ENCODE peak calls at places on chromosomes 16 and 17, in eight cellular contexts. X is fibroblast of the conjunctiva, R is anterior cingulate cortex, I is ELF-1, J is coronary artery, O is NB4, P is GM23248, U is lung microvascular endothelial cell. C is an unnamed sample.

GRCh38 chr17:47763913-47764582 is 31.0 kb downstream of the TBX21 start:
- DNase-seq in X (no peak), R (no peak), I (no peak), J (no peak), O (no peak), P (peak), U (no peak), C (no peak)

GRCh38 chr16:46961373-46962353 is 11.8 kb downstream of the DNAJA2 start:
- DNase-seq in X (no peak), R (no peak), I (no peak), J (no peak), O (peak), P (peak), U (no peak), C (no peak)

GRCh38 chr17:31579265-31579664 is 187.8 kb downstream of the RAB11FIP4 start:
- DNase-seq in X (no peak), R (no peak), I (peak), J (no peak), O (peak), P (peak), U (peak), C (no peak)

GRCh38 chr16:1788095-1788707 is 5.3 kb downstream of the IGFALS start:
- DNase-seq in X (no peak), R (no peak), I (no peak), J (no peak), O (no peak), P (no peak), U (no peak), C (no peak)

GRCh38 chr16:58656872-58657271 is 27.2 kb upstream of the CNOT1 start:
- DNase-seq in X (no peak), R (no peak), I (no peak), J (no peak), O (no peak), P (no peak), U (no peak), C (no peak)

GRCh38 chr17:80992077-80992947 is 671 bp downstream of the CHMP6 start:
- DNase-seq in X (no peak), R (no peak), I (no peak), J (peak), O (peak), P (peak), U (peak), C (no peak)

GRCh38 chr16:4984174-4985000 is 26.3 kb downstream of the SEC14L5 start:
- DNase-seq in X (no peak), R (no peak), I (no peak), J (no peak), O (no peak), P (peak), U (no peak), C (no peak)

GRCh38 chr16:85556456-85557082 is 56.6 kb upstream of the GSE1 start:
- DNase-seq in X (no peak), R (no peak), I (no peak), J (no peak), O (peak), P (peak), U (peak), C (no peak)

GRCh38 chr16:84278333-84278732 is 16.3 kb upstream of the WFDC1 start:
- DNase-seq in X (no peak), R (no peak), I (no peak), J (no peak), O (no peak), P (no peak), U (no peak), C (no peak)

GRCh38 chr17:6497496-6498221 is 53.4 kb downstream of the PIMREG start:
- DNase-seq in X (no peak), R (no peak), I (peak), J (peak), O (peak), P (no peak), U (no peak), C (no peak)